ENCODE peak calls at places on chromosomes 16 and 17, in seven cellular contexts. One of them, this sample, is unnamed.

GRCh38 chr17:74288785-74289184 is 14.8 kb downstream of the DNAI2 start:
- DNase-seq in PC-3: peak; percentile 46
- DNase-seq in esophagus squamous epithelium: no peak
- DNase-seq in GM23338: no peak
- DNase-seq in esophagus muscularis mucosa: no peak
- DNase-seq in stomach: no peak
- DNase-seq in kidney epithelial cell: no peak
- DNase-seq in this sample: peak; percentile 70

GRCh38 chr16:51881731-51882130 is 665.2 kb downstream of the TOX3 start:
- DNase-seq in kidney epithelial cell: no peak
- DNase-seq in PC-3: no peak
- DNase-seq in esophagus squamous epithelium: no peak
- DNase-seq in GM23338: no peak
- DNase-seq in esophagus muscularis mucosa: no peak
- DNase-seq in stomach: no peak
- DNase-seq in this sample: no peak

GRCh38 chr16:88494335-88495154 is 41.5 kb downstream of the ZFPM1 start:
- DNase-seq in GM23338: no peak
- DNase-seq in esophagus squamous epithelium: no peak
- DNase-seq in PC-3: no peak
- DNase-seq in kidney epithelial cell: no peak
- DNase-seq in esophagus muscularis mucosa: no peak
- DNase-seq in stomach: no peak
- DNase-seq in this sample: no peak

GRCh38 chr17:68290955-68291835 is at the start of the genes ARSG and SLC16A6:
- DNase-seq in GM23338: peak; percentile 86
- DNase-seq in stomach: peak; percentile 64
- DNase-seq in kidney epithelial cell: no peak
- DNase-seq in esophagus muscularis mucosa: no peak
- DNase-seq in esophagus squamous epithelium: no peak
- DNase-seq in PC-3: peak; percentile 82
- DNase-seq in this sample: no peak

GRCh38 chr17:57182621-57183020 is 73.7 kb upstream of the MSI2 start:
- DNase-seq in esophagus muscularis mucosa: no peak
- DNase-seq in PC-3: no peak
- DNase-seq in esophagus squamous epithelium: no peak
- DNase-seq in kidney epithelial cell: no peak
- DNase-seq in stomach: no peak
- DNase-seq in GM23338: no peak
- DNase-seq in this sample: no peak

GRCh38 chr16:14398014-14398717 is 231.9 kb downstream of the PARN start:
- DNase-seq in stomach: no peak
- DNase-seq in GM23338: no peak
- DNase-seq in esophagus muscularis mucosa: no peak
- DNase-seq in PC-3: no peak
- DNase-seq in kidney epithelial cell: no peak
- DNase-seq in esophagus squamous epithelium: no peak
- DNase-seq in this sample: peak; percentile 94

GRCh38 chr16:55473584-55473983 is 5.4 kb upstream of the MMP2 start:
- DNase-seq in PC-3: no peak
- DNase-seq in esophagus squamous epithelium: no peak
- DNase-seq in esophagus muscularis mucosa: no peak
- DNase-seq in kidney epithelial cell: no peak
- DNase-seq in stomach: no peak
- DNase-seq in GM23338: no peak
- DNase-seq in this sample: no peak

GRCh38 chr16:13378151-13378550 is 476.8 kb downstream of the SHISA9 start:
- DNase-seq in esophagus muscularis mucosa: no peak
- DNase-seq in PC-3: no peak
- DNase-seq in kidney epithelial cell: no peak
- DNase-seq in stomach: no peak
- DNase-seq in GM23338: no peak
- DNase-seq in esophagus squamous epithelium: no peak
- DNase-seq in this sample: no peak

GRCh38 chr17:77445908-77446535 is 305.3 kb downstream of the SEC14L1 start:
- DNase-seq in kidney epithelial cell: no peak
- DNase-seq in PC-3: no peak
- DNase-seq in esophagus muscularis mucosa: no peak
- DNase-seq in esophagus squamous epithelium: no peak
- DNase-seq in stomach: peak; percentile 77
- DNase-seq in GM23338: no peak
- DNase-seq in this sample: no peak

GRCh38 chr16:86755571-86756006 is 177.2 kb downstream of the FOXL1 start:
- DNase-seq in GM23338: no peak
- DNase-seq in stomach: no peak
- DNase-seq in kidney epithelial cell: no peak
- DNase-seq in PC-3: no peak
- DNase-seq in esophagus muscularis mucosa: no peak
- DNase-seq in esophagus squamous epithelium: no peak
- DNase-seq in this sample: no peak

GRCh38 chr17:75783803-75784472 is 668 bp upstream of the UNK start:
- DNase-seq in esophagus squamous epithelium: no peak
- DNase-seq in PC-3: no peak
- DNase-seq in stomach: peak; percentile 60
- DNase-seq in GM23338: peak; percentile 38
- DNase-seq in esophagus muscularis mucosa: no peak
- DNase-seq in kidney epithelial cell: no peak
- DNase-seq in this sample: no peak

GRCh38 chr17:74132354-74132753 is 71.1 kb upstream of the RPL38 start:
- DNase-seq in GM23338: no peak
- DNase-seq in esophagus muscularis mucosa: no peak
- DNase-seq in esophagus squamous epithelium: no peak
- DNase-seq in kidney epithelial cell: no peak
- DNase-seq in stomach: no peak
- DNase-seq in PC-3: no peak
- DNase-seq in this sample: no peak

GRCh38 chr17:2940352-2940751 is 123.1 kb downstream of the OR1D5 start:
- DNase-seq in esophagus muscularis mucosa: no peak
- DNase-seq in esophagus squamous epithelium: no peak
- DNase-seq in kidney epithelial cell: no peak
- DNase-seq in GM23338: peak; percentile 58
- DNase-seq in stomach: peak; percentile 79
- DNase-seq in PC-3: no peak
- DNase-seq in this sample: no peak

GRCh38 chr16:84888450-84888849 is 68.7 kb downstream of the CRISPLD2 start:
- DNase-seq in esophagus muscularis mucosa: no peak
- DNase-seq in GM23338: no peak
- DNase-seq in PC-3: peak; percentile 13
- DNase-seq in kidney epithelial cell: no peak
- DNase-seq in esophagus squamous epithelium: no peak
- DNase-seq in stomach: no peak
- DNase-seq in this sample: no peak

GRCh38 chr16:27224741-27225300 is 21.5 kb downstream of the KDM8 start:
- DNase-seq in GM23338: no peak
- DNase-seq in kidney epithelial cell: no peak
- DNase-seq in esophagus muscularis mucosa: no peak
- DNase-seq in PC-3: no peak
- DNase-seq in esophagus squamous epithelium: no peak
- DNase-seq in stomach: no peak
- DNase-seq in this sample: no peak

GRCh38 chr17:73720187-73720834 is 76.1 kb upstream of the SDK2 start:
- DNase-seq in GM23338: no peak
- DNase-seq in stomach: no peak
- DNase-seq in PC-3: no peak
- DNase-seq in esophagus muscularis mucosa: no peak
- DNase-seq in kidney epithelial cell: no peak
- DNase-seq in esophagus squamous epithelium: no peak
- DNase-seq in this sample: no peak

GRCh38 chr17:19346351-19347255 is 15.9 kb downstream of the B9D1 start:
- DNase-seq in PC-3: peak; percentile 82
- DNase-seq in esophagus muscularis mucosa: no peak
- DNase-seq in stomach: peak; percentile 61
- DNase-seq in kidney epithelial cell: peak; percentile 54
- DNase-seq in esophagus squamous epithelium: no peak
- DNase-seq in GM23338: no peak
- DNase-seq in this sample: peak; percentile 53

GRCh38 chr16:72025404-72026114 is 17.0 kb downstream of the DHODH start:
- DNase-seq in PC-3: no peak
- DNase-seq in esophagus muscularis mucosa: no peak
- DNase-seq in kidney epithelial cell: no peak
- DNase-seq in esophagus squamous epithelium: no peak
- DNase-seq in GM23338: no peak
- DNase-seq in stomach: no peak
- DNase-seq in this sample: no peak

GRCh38 chr16:25256821-25257503 is 683 bp downstream of the ZKSCAN2 start:
- DNase-seq in esophagus squamous epithelium: no peak
- DNase-seq in esophagus muscularis mucosa: no peak
- DNase-seq in GM23338: peak; percentile 53
- DNase-seq in kidney epithelial cell: peak; percentile 47
- DNase-seq in stomach: no peak
- DNase-seq in PC-3: peak; percentile 4
- DNase-seq in this sample: peak; percentile 7

GRCh38 chr17:28747046-28747691 is 3.4 kb downstream of the TRAF4 start:
- DNase-seq in GM23338: peak; percentile 74
- DNase-seq in kidney epithelial cell: no peak
- DNase-seq in PC-3: peak; percentile 81
- DNase-seq in esophagus muscularis mucosa: no peak
- DNase-seq in esophagus squamous epithelium: no peak
- DNase-seq in stomach: peak; percentile 91
- DNase-seq in this sample: peak; percentile 65

GRCh38 chr17:17792551-17793377 is 44.0 kb downstream of the SREBF1 start:
- DNase-seq in esophagus muscularis mucosa: no peak
- DNase-seq in PC-3: peak; percentile 7
- DNase-seq in esophagus squamous epithelium: no peak
- DNase-seq in GM23338: peak; percentile 69
- DNase-seq in kidney epithelial cell: peak; percentile 63
- DNase-seq in stomach: peak; percentile 38
- DNase-seq in this sample: peak; percentile 30

GRCh38 chr16:66414891-66415290 is 12.2 kb upstream of the BEAN1 start:
- DNase-seq in esophagus squamous epithelium: no peak
- DNase-seq in GM23338: no peak
- DNase-seq in PC-3: peak; percentile 9
- DNase-seq in kidney epithelial cell: no peak
- DNase-seq in esophagus muscularis mucosa: no peak
- DNase-seq in stomach: no peak
- DNase-seq in this sample: peak; percentile 47

GRCh38 chr17:78127240-78127887 is 1.2 kb downstream of the TMC6 start:
- DNase-seq in kidney epithelial cell: no peak
- DNase-seq in GM23338: no peak
- DNase-seq in esophagus muscularis mucosa: no peak
- DNase-seq in PC-3: peak; percentile 24
- DNase-seq in esophagus squamous epithelium: no peak
- DNase-seq in stomach: peak; percentile 57
- DNase-seq in this sample: no peak

GRCh38 chr16:4704913-4705312 is 11.6 kb downstream of the NUDT16L1 start:
- DNase-seq in GM23338: no peak
- DNase-seq in PC-3: no peak
- DNase-seq in esophagus muscularis mucosa: no peak
- DNase-seq in stomach: no peak
- DNase-seq in esophagus squamous epithelium: no peak
- DNase-seq in kidney epithelial cell: no peak
- DNase-seq in this sample: no peak

GRCh38 chr16:8675183-8676159 is 1.1 kb downstream of the ABAT start:
- DNase-seq in esophagus muscularis mucosa: no peak
- DNase-seq in PC-3: no peak
- DNase-seq in stomach: no peak
- DNase-seq in GM23338: no peak
- DNase-seq in kidney epithelial cell: no peak
- DNase-seq in esophagus squamous epithelium: no peak
- DNase-seq in this sample: peak; percentile 5

GRCh38 chr17:42531455-42532354 is 4.3 kb upstream of the NAGLU start:
- DNase-seq in esophagus muscularis mucosa: no peak
- DNase-seq in GM23338: peak; percentile 80
- DNase-seq in kidney epithelial cell: no peak
- DNase-seq in PC-3: peak; percentile 51
- DNase-seq in stomach: peak; percentile 70
- DNase-seq in esophagus squamous epithelium: no peak
- DNase-seq in this sample: peak; percentile 20

GRCh38 chr16:82584553-82585152 is 42.1 kb upstream of the CDH13 start:
- DNase-seq in kidney epithelial cell: no peak
- DNase-seq in esophagus squamous epithelium: no peak
- DNase-seq in GM23338: no peak
- DNase-seq in PC-3: no peak
- DNase-seq in stomach: no peak
- DNase-seq in esophagus muscularis mucosa: no peak
- DNase-seq in this sample: no peak
- H3K27me3 ChIP-seq in kidney epithelial cell: no peaks in the 10 kb centered on the region
- H3K27me3 ChIP-seq in esophagus squamous epithelium: no peaks in the 10 kb centered on the region
- H3K27me3 ChIP-seq in GM23338: no peaks in the 10 kb centered on the region
- H3K27me3 ChIP-seq in PC-3: peaks cover 41% of the 10 kb centered on the region
- H3K27me3 ChIP-seq in stomach: no peaks in the 10 kb centered on the region
- H3K27me3 ChIP-seq in esophagus muscularis mucosa: no peaks in the 10 kb centered on the region
- H3K27me3 ChIP-seq in this sample: peaks cover 2% of the 10 kb centered on the region

DNA sequence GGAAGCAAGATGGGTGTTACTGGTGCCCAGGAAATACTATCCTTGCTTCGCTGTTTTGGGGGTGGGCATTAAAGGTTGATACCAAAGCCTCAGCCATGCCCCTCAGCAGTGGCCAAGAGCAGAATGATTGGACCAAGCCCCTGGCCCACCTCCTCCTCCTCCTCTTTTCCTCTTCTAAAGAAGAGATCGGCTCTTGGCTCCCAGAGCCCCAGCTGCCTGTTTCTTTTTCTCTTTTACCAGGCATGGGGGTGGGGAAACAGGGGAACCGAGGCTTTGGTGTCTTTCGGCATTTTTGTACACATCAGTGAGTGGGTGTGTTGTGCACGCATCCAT is 5.8 kb downstream of the THRA start:
- DNase-seq in PC-3: no peak
- DNase-seq in GM23338: no peak
- DNase-seq in stomach: no peak
- DNase-seq in esophagus squamous epithelium: no peak
- DNase-seq in esophagus muscularis mucosa: no peak
- DNase-seq in kidney epithelial cell: no peak
- DNase-seq in this sample: no peak
- H3K4me3 ChIP-seq in PC-3: peak overlapping the region; percentile 43
- H3K4me3 ChIP-seq in GM23338: peak overlapping the region; percentile 54
- H3K4me3 ChIP-seq in stomach: peak overlapping the region; percentile 29
- H3K4me3 ChIP-seq in esophagus squamous epithelium: peak overlapping the region; percentile 34
- H3K4me3 ChIP-seq in esophagus muscularis mucosa: peak overlapping the region; percentile 39
- H3K4me3 ChIP-seq in kidney epithelial cell: no peak overlapping the region
- H3K4me3 ChIP-seq in this sample: peak overlapping the region; percentile 1

DNA sequence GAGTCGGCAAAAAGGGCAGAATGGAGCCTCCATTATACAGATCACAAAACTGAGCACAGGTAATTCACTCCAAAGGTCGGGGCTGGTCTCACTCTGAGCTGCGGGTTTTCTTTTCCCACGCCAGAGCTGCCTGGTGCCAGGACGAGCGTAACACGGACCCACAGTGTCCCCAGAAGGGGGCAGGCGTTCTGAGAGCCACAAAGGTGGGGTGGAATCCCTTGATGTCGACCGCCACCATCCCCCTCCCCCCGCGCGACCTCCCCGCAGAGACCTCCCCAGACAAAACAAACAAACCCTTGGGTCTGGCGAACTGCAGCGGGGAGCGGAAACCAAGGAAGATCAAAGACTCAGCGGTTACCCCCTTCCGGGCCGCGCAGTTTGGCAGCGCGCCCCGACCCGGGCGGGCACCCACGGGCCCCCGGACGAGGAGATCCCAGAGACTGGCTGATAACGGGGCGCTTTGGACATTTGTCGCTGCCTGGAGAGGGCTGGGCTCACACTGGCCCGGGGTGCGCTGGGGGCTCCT is 793 bp upstream of the NKD1 start:
- DNase-seq in esophagus squamous epithelium: no peak
- DNase-seq in PC-3: peak; percentile 4
- DNase-seq in GM23338: peak; percentile 61
- DNase-seq in esophagus muscularis mucosa: no peak
- DNase-seq in stomach: peak; percentile 63
- DNase-seq in kidney epithelial cell: no peak
- DNase-seq in this sample: no peak
- TF ChIP-seq CTCF in esophagus squamous epithelium: peak; percentile 16
- TF ChIP-seq CTCF in PC-3: peak; percentile 16
- TF ChIP-seq CTCF in GM23338: peak; percentile 18
- TF ChIP-seq CTCF in esophagus muscularis mucosa: peak; percentile 48
- TF ChIP-seq CTCF in stomach: no peak
- TF ChIP-seq CTCF in kidney epithelial cell: peak; percentile 43
- TF ChIP-seq CTCF in this sample: peak; percentile 22

GRCh38 chr17:66834919-66835454 is at the start of gene CACNG5:
- DNase-seq in esophagus muscularis mucosa: no peak
- DNase-seq in GM23338: peak; percentile 72
- DNase-seq in PC-3: no peak
- DNase-seq in stomach: no peak
- DNase-seq in kidney epithelial cell: no peak
- DNase-seq in esophagus squamous epithelium: no peak
- DNase-seq in this sample: no peak
- H3K27me3 ChIP-seq in esophagus muscularis mucosa: peaks cover 27% of the 10 kb centered on the region
- H3K27me3 ChIP-seq in GM23338: peaks cover 10% of the 10 kb centered on the region
- H3K27me3 ChIP-seq in PC-3: peaks cover 48% of the 10 kb centered on the region
- H3K27me3 ChIP-seq in stomach: peaks cover 81% of the 10 kb centered on the region
- H3K27me3 ChIP-seq in kidney epithelial cell: peaks cover 31% of the 10 kb centered on the region
- H3K27me3 ChIP-seq in esophagus squamous epithelium: peaks cover 8% of the 10 kb centered on the region
- H3K27me3 ChIP-seq in this sample: peaks cover 7% of the 10 kb centered on the region